ENCODE peak calls at places on chromosomes 2 and 18, in nine cellular contexts. H, G, Z, P, Y, S, N, Q and O are unnamed samples.

GRCh38 chr2:189798312-189799029 is 14.2 kb downstream of the PMS1 start:
- DNase-seq in N (no peak), Z (no peak), P (peak), Q (peak), G (no peak), Y (peak), H (no peak), S (no peak), O (no peak)

GRCh38 chr18:6482198-6482977 is 67.7 kb upstream of the L3MBTL4 start:
- DNase-seq in Q (peak), Z (peak), H (peak), N (peak), G (peak), S (peak), Y (peak), P (peak), O (no peak)

GRCh38 chr18:56992777-56993176 is 154.1 kb upstream of the BOD1L2 start:
- DNase-seq in Q (no peak), S (no peak), G (no peak), Y (no peak), Z (no peak), H (no peak), N (no peak), P (peak), O (no peak)

GRCh38 chr2:141068053-141068682 is 1062.6 kb downstream of the LRP1B start:
- DNase-seq in Q (no peak), Z (no peak), P (no peak), H (no peak), Y (no peak), S (no peak), N (no peak), G (no peak), O (no peak)

GRCh38 chr2:75518638-75519465 is 41.9 kb downstream of the EVA1A start:
- DNase-seq in S (no peak), N (no peak), H (no peak), G (no peak), Z (no peak), Q (no peak), Y (no peak), P (no peak), O (no peak)

GRCh38 chr2:28276076-28276618 is 116.5 kb upstream of the FOSL2 start:
- DNase-seq in G (no peak), Y (no peak), H (no peak), S (no peak), N (no peak), Z (peak), P (peak), Q (peak), O (no peak)

GRCh38 chr18:62407660-62408059 is 82.5 kb downstream of the TNFRSF11A start:
- DNase-seq in S (no peak), P (no peak), Z (no peak), Q (no peak), H (no peak), N (no peak), G (no peak), Y (no peak), O (no peak)

GRCh38 chr2:160406591-160407392 is 86.8 kb downstream of the RBMS1 start:
- DNase-seq in Q (peak), H (no peak), N (peak), S (peak), Z (no peak), P (peak), Y (peak), G (no peak), O (peak)

GRCh38 chr18:45662468-45662867 is 47.2 kb downstream of the SLC14A2 start:
- DNase-seq in G (no peak), S (no peak), P (peak), Y (no peak), Z (no peak), H (no peak), Q (no peak), N (no peak), O (no peak)

GRCh38 chr2:7905756-7906155 is 776.1 kb upstream of the ID2 start:
- DNase-seq in N (no peak), H (no peak), Y (no peak), S (no peak), P (no peak), Q (no peak), G (no peak), Z (no peak), O (no peak)

GRCh38 chr2:199452200-199452990 is 5.3 kb downstream of the SATB2 start:
- DNase-seq in G (no peak), H (no peak), N (no peak), P (no peak), Z (no peak), Y (no peak), Q (no peak), S (no peak), O (no peak)

GRCh38 chr2:238670341-238670681 is 177.6 kb upstream of the TWIST2 start:
- DNase-seq in G (no peak), N (no peak), P (no peak), Q (no peak), S (no peak), Z (no peak), Y (no peak), H (no peak), O (no peak)

GRCh38 chr18:46324556-46324955 is 220.4 kb downstream of the HAUS1 start:
- DNase-seq in S (no peak), Z (peak), P (peak), N (no peak), H (no peak), Y (no peak), G (no peak), Q (no peak), O (no peak)

GRCh38 chr2:360124-360523 is 72.2 kb upstream of the ALKAL2 start:
- DNase-seq in Q (no peak), N (no peak), Y (no peak), S (no peak), H (no peak), G (no peak), Z (no peak), P (no peak), O (no peak)

GRCh38 chr2:67871696-67872320 is 191.0 kb downstream of the C1D start:
- DNase-seq in H (peak), N (no peak), S (no peak), Y (no peak), Z (peak), Q (no peak), G (no peak), P (peak), O (no peak)

GRCh38 chr18:75248426-75249191 is 38.0 kb downstream of the TSHZ1 start:
- DNase-seq in Y (no peak), Q (no peak), G (no peak), P (no peak), H (no peak), N (no peak), S (no peak), Z (no peak), O (no peak)

GRCh38 chr2:198232281-198232680 is 427.9 kb downstream of the PLCL1 start:
- DNase-seq in Z (no peak), S (no peak), P (no peak), H (no peak), G (no peak), Y (no peak), Q (no peak), N (no peak), O (no peak)

GRCh38 chr2:235286624-235287368 is 207.0 kb upstream of the AGAP1 start:
- DNase-seq in Y (no peak), Z (no peak), P (no peak), S (no peak), G (no peak), Q (no peak), H (no peak), N (no peak), O (no peak)

GRCh38 chr2:177392373-177393246 is at the start of gene AGPS:
- DNase-seq in H (peak), Z (no peak), G (peak), Q (peak), P (peak), Y (peak), S (peak), N (peak), O (peak)

GRCh38 chr2:53104263-53104662 is 663.3 kb upstream of the CHAC2 start:
- DNase-seq in N (no peak), P (peak), Q (no peak), S (no peak), H (no peak), G (no peak), Z (peak), Y (no peak), O (no peak)

GRCh38 chr2:126827371-126827770 is 71.3 kb upstream of the TEX51 start:
- DNase-seq in P (no peak), Y (no peak), Q (no peak), N (no peak), S (no peak), G (no peak), H (no peak), Z (no peak), O (no peak)

GRCh38 chr2:60429681-60430080 is 123.8 kb downstream of the BCL11A start:
- DNase-seq in P (no peak), Q (no peak), G (no peak), Y (no peak), Z (no peak), N (no peak), H (no peak), S (no peak), O (no peak)

GRCh38 chr2:229511524-229511923 is 202.8 kb downstream of the DNER start:
- DNase-seq in G (no peak), Z (peak), Q (no peak), S (no peak), H (no peak), N (no peak), Y (no peak), P (no peak), O (no peak)

GRCh38 chr2:194151231-194151630 is 1505.8 kb upstream of the SLC39A10 start:
- DNase-seq in S (no peak), H (no peak), Z (no peak), Q (no peak), G (no peak), Y (no peak), P (no peak), N (no peak), O (no peak)

GRCh38 chr2:200359552-200359951 is 53.1 kb downstream of the SPATS2L start:
- DNase-seq in Z (no peak), P (no peak), Q (no peak), S (no peak), Y (no peak), H (no peak), N (no peak), G (no peak), O (no peak)

GRCh38 chr2:46574457-46575354 is 95.3 kb downstream of the TMEM247 start:
- DNase-seq in Z (no peak), S (no peak), Y (peak), H (no peak), P (peak), Q (peak), N (no peak), G (no peak), O (no peak)

GRCh38 chr18:45757005-45757404 is 33.0 kb downstream of the SLC14A1 start:
- DNase-seq in Q (no peak), S (no peak), Y (no peak), H (no peak), N (no peak), Z (no peak), P (no peak), G (no peak), O (no peak)

GRCh38 chr2:165328272-165328671 is 89.1 kb downstream of the SCN2A start:
- DNase-seq in G (no peak), S (no peak), N (peak), Z (no peak), H (no peak), Y (peak), P (no peak), Q (no peak), O (no peak)

GRCh38 chr2:113077921-113078320 is 10.2 kb downstream of the IL1F10 start:
- DNase-seq in G (no peak), Q (no peak), P (no peak), H (no peak), Y (no peak), S (no peak), N (no peak), Z (no peak), O (no peak)

GRCh38 chr18:74146756-74147155 is 878 bp downstream of the FBXO15 start:
- DNase-seq in Q (no peak), H (no peak), P (peak), Y (no peak), S (no peak), G (no peak), N (no peak), Z (peak), O (no peak)

GRCh38 chr18:48031011-48031480 is 100.6 kb upstream of the SMAD2 start:
- DNase-seq in S (peak), H (no peak), Y (peak), G (peak), Z (no peak), P (peak), Q (peak), N (no peak), O (no peak)

GRCh38 chr18:1593091-1593490 is 688.4 kb downstream of the ADCYAP1 start:
- DNase-seq in Q (no peak), G (no peak), Z (no peak), Y (no peak), N (no peak), S (no peak), P (no peak), H (no peak), O (no peak)

GRCh38 chr2:220499281-220499680 is 871.9 kb downstream of the SLC4A3 start:
- DNase-seq in N (peak), H (no peak), Y (no peak), P (peak), Z (peak), Q (no peak), S (no peak), G (no peak), O (no peak)

GRCh38 chr2:69764286-69765058 is 22.5 kb downstream of the ANXA4 start:
- DNase-seq in N (no peak), Q (no peak), S (no peak), P (no peak), H (no peak), Z (no peak), Y (no peak), G (no peak), O (no peak)

GRCh38 chr18:50075772-50076171 is 119.2 kb downstream of the MYO5B start:
- DNase-seq in P (no peak), G (no peak), S (no peak), Z (no peak), Y (no peak), H (no peak), N (no peak), Q (no peak), O (no peak)

GRCh38 chr2:99659874-99660273 is 170.1 kb upstream of the REV1 start:
- DNase-seq in S (no peak), Z (no peak), G (no peak), Q (no peak), Y (no peak), N (peak), H (no peak), P (peak), O (no peak)

GRCh38 chr18:8847900-8848299 is 142.5 kb downstream of the MTCL1 start:
- DNase-seq in Y (no peak), P (no peak), S (no peak), N (peak), Z (no peak), Q (no peak), G (no peak), H (no peak), O (no peak)

GRCh38 chr2:95526360-95527341 is 42.1 kb upstream of the TRIM43B start:
- DNase-seq in Z (peak), G (no peak), S (peak), N (peak), Q (peak), H (peak), Y (peak), P (peak), O (no peak)
- TF ChIP-seq CTCF in Z (peak), G (no peak), S (peak), N (peak), Q (peak), H (no peak), Y (peak), P (peak), O (no peak)

GRCh38 chr2:212484563-212485080 is 54.0 kb downstream of the ERBB4 start:
- DNase-seq in N (no peak), Y (no peak), Z (no peak), G (no peak), S (no peak), H (no peak), Q (no peak), P (no peak), O (no peak)
- TF ChIP-seq CTCF in N (no peak), Y (no peak), Z (no peak), G (no peak), S (no peak), H (no peak), Q (no peak), P (no peak), O (no peak)

DNA sequence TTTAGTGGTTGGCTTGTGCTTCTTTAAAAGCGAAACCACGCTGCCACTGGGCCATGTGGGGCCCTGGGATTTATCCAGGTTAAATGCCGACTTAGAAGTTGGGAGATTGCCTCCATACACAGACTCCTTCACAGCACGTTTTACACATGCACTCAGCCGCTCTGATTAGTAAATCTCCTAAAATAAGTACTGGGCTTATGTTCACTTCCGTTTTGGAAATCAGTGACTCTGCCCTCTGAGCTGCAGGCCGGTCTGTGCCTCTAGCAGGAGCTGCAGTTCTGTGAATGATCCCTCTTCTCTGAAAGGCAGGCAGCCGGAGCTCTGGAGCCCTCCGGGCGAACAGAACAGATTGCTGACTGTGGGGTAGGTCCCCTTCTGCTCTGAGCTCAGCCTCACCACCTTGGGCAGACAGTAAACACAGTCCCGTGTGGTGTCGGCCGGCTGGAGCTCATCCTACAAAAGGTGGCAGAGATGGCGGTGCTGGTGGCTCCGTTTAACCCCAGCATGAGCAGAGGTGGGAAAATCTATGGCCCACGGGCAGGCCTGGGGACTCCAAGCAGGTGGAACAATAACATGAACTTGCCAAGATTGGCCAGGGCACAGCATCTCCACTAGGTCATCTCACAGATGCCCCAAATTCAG is 9.8 kb upstream of the RAB17 start:
- DNase-seq in Z (no peak), P (peak), H (peak), Y (peak), G (no peak), Q (no peak), S (no peak), N (peak), O (no peak)
- TF ChIP-seq CTCF in Z (peak), P (peak), H (peak), Y (peak), G (no peak), Q (no peak), S (peak), N (peak), O (no peak)

DNA sequence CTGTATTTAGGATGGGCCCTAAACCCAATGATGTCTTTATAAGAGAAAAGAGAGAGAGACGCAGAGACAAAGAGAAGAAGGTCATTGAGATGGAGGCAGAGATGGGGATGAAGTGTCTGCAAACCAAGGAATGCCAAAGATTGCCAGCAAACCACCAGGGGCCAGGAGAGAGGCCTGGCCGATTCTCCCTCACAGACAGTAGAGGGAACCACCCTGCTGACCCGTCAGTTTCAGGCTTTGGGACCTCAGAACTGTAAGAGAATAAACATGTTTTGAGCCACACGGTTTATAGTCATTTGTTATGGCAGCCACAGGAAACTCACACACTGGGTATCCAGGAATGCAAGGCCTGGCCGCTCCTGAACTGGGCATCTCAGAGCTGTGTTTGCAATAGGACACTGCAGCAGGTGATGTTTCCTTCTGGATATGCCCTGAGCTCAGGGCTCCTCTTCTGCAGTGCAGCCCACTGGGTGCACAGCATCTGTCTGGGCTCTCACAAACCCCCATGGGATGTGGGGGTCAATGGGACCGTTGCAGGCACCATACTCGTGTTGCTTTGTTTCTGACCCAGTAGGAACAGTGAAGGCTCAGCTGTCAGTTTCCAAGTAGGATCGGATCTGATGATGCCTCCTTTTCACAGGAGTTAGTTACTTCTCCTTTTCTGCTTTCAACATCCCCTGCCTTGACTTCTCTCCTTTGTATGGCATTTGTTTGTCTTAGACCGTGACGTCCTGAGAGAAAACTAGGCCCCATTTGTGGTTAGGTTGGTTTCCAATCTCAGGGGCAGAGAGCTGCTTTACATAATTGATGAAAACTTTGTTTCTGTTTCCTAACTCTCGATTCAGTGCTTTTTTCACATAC is 20.8 kb downstream of the PTPN18 start:
- DNase-seq in G (no peak), N (no peak), Y (peak), H (no peak), Z (no peak), S (no peak), Q (peak), P (no peak), O (no peak)
- TF ChIP-seq CTCF in G (no peak), N (no peak), Y (peak), H (no peak), Z (peak), S (no peak), Q (peak), P (no peak), O (no peak)

GRCh38 chr2:209501579-209501978 is 77.7 kb downstream of the MAP2 start:
- DNase-seq in G (no peak), Y (no peak), H (no peak), S (no peak), Q (no peak), P (no peak), N (no peak), Z (no peak), O (no peak)

GRCh38 chr2:209499071-209499470 is 75.2 kb downstream of the MAP2 start:
- DNase-seq in N (no peak), Y (no peak), H (no peak), P (peak), Z (no peak), S (no peak), Q (no peak), G (no peak), O (no peak)

GRCh38 chr2:209495855-209496585 is 72.2 kb downstream of the MAP2 start:
- DNase-seq in Y (no peak), S (no peak), H (no peak), G (no peak), P (peak), Q (no peak), N (peak), Z (peak), O (no peak)

GRCh38 chr2:209498574-209498973 is 74.7 kb downstream of the MAP2 start:
- DNase-seq in Z (no peak), G (no peak), Q (no peak), H (no peak), N (no peak), P (no peak), S (no peak), Y (no peak), O (no peak)

DNA sequence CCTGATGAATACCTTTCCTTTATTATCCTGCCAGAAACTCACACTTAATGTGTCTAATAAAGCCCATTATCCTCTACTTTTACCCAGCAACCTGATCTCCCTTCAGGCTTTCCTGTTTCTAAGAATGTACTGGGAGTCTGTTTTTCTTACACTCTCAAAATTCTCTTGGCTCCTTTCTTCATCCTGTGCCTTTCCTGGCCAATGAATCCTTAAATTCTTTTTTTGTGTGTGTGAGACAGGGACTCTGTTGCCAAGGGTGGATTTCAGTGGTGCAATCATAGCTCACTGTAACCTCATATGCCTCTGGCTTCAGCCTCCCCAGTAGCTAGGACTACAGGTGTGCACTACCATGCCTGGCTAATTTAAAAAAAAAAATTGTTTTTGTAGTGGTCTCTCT is 72.7 kb downstream of the MAP2 start:
- DNase-seq in Z (peak), N (no peak), G (no peak), Y (no peak), S (no peak), Q (no peak), P (peak), H (no peak), O (no peak)
- TF ChIP-seq CTCF in Z (no peak), N (no peak), G (no peak), Y (no peak), S (no peak), Q (no peak), P (no peak), H (no peak), O (no peak)

DNA sequence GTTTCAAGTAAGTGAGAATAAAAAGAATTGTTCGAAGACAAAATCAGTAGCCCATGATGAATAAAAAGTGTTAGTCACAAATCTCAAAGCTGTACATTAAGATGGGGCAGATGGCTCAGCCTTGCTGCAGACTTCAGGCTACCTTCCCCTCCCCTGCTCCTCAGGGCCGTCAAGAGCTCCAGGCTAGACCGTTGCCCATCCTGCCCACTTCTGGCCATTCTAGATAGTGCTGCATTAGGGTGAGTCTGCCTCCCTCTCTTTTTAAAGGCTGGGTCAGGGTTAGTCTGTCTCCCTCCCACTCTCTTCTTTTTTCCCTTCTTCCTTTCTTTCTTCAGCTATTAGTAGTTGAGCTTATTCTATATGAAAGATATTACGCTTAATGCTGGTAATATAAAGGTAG is 86.0 kb downstream of the MAPRE2 start:
- DNase-seq in P (peak), G (no peak), H (no peak), N (no peak), Q (no peak), S (no peak), Z (no peak), Y (no peak), O (no peak)
- TF ChIP-seq CTCF in P (no peak), G (no peak), H (peak), N (peak), Q (no peak), S (no peak), Z (peak), Y (no peak), O (no peak)